ENCODE peak calls at places on chromosomes 13 and 19, in seven cellular contexts. One of them, this sample, is unnamed.

GRCh38 chr19:2841858-2842574 is 741 bp downstream of the ZNF555 start:
- DNase-seq in stimulated activated naive CD8-positive, alpha-beta T cell treated with anti-CD3 and anti-CD28 coated beads, Interleukin-15, Interleukin-2, amounts not matched to agents 100 U/mL and 50 U/mL, for 24 hours: no peak
- DNase-seq in neuronal stem cell: no peak
- DNase-seq in NCI-H1092 treated with DMSO at 0.1 percent for 48 hours: no peak
- DNase-seq in stimulated activated CD8-positive, alpha-beta memory T cell treated with anti-CD3 and anti-CD28 coated beads, Interleukin-15, amount 100 ng/mL, for 1 hour: no peak
- DNase-seq in activated CD4-positive, CD25-positive, alpha-beta regulatory T cell treated with anti-CD3 and anti-CD28 coated beads, Interleukin-2, amount 50 U/mL, for 72 hours: no peak
- DNase-seq in ACHN: no peak
- DNase-seq in this sample: no peak

GRCh38 chr19:45294291-45295029 is 28.2 kb downstream of the CKM start:
- DNase-seq in stimulated activated CD8-positive, alpha-beta memory T cell treated with anti-CD3 and anti-CD28 coated beads, Interleukin-15, amount 100 ng/mL, for 1 hour: no peak
- DNase-seq in NCI-H1092 treated with DMSO at 0.1 percent for 48 hours: no peak
- DNase-seq in ACHN: no peak
- DNase-seq in neuronal stem cell: no peak
- DNase-seq in activated CD4-positive, CD25-positive, alpha-beta regulatory T cell treated with anti-CD3 and anti-CD28 coated beads, Interleukin-2, amount 50 U/mL, for 72 hours: no peak
- DNase-seq in stimulated activated naive CD8-positive, alpha-beta T cell treated with anti-CD3 and anti-CD28 coated beads, Interleukin-15, Interleukin-2, amounts not matched to agents 100 U/mL and 50 U/mL, for 24 hours: no peak
- DNase-seq in this sample: no peak

GRCh38 chr19:763869-764268 is 13.0 kb downstream of the MISP start:
- DNase-seq in neuronal stem cell: no peak
- DNase-seq in NCI-H1092 treated with DMSO at 0.1 percent for 48 hours: no peak
- DNase-seq in stimulated activated CD8-positive, alpha-beta memory T cell treated with anti-CD3 and anti-CD28 coated beads, Interleukin-15, amount 100 ng/mL, for 1 hour: no peak
- DNase-seq in activated CD4-positive, CD25-positive, alpha-beta regulatory T cell treated with anti-CD3 and anti-CD28 coated beads, Interleukin-2, amount 50 U/mL, for 72 hours: no peak
- DNase-seq in stimulated activated naive CD8-positive, alpha-beta T cell treated with anti-CD3 and anti-CD28 coated beads, Interleukin-15, Interleukin-2, amounts not matched to agents 100 U/mL and 50 U/mL, for 24 hours: no peak
- DNase-seq in ACHN: no peak
- DNase-seq in this sample: no peak

GRCh38 chr19:18895038-18895827 is 725 bp downstream of the CERS1 start:
- DNase-seq in stimulated activated naive CD8-positive, alpha-beta T cell treated with anti-CD3 and anti-CD28 coated beads, Interleukin-15, Interleukin-2, amounts not matched to agents 100 U/mL and 50 U/mL, for 24 hours: no peak
- DNase-seq in ACHN: peak
- DNase-seq in NCI-H1092 treated with DMSO at 0.1 percent for 48 hours: peak
- DNase-seq in stimulated activated CD8-positive, alpha-beta memory T cell treated with anti-CD3 and anti-CD28 coated beads, Interleukin-15, amount 100 ng/mL, for 1 hour: no peak
- DNase-seq in activated CD4-positive, CD25-positive, alpha-beta regulatory T cell treated with anti-CD3 and anti-CD28 coated beads, Interleukin-2, amount 50 U/mL, for 72 hours: no peak
- DNase-seq in neuronal stem cell: peak
- DNase-seq in this sample: no peak

GRCh38 chr13:28337196-28338045 is 157.5 kb downstream of the FLT1 start:
- DNase-seq in ACHN: no peak
- DNase-seq in stimulated activated CD8-positive, alpha-beta memory T cell treated with anti-CD3 and anti-CD28 coated beads, Interleukin-15, amount 100 ng/mL, for 1 hour: no peak
- DNase-seq in NCI-H1092 treated with DMSO at 0.1 percent for 48 hours: no peak
- DNase-seq in neuronal stem cell: no peak
- DNase-seq in stimulated activated naive CD8-positive, alpha-beta T cell treated with anti-CD3 and anti-CD28 coated beads, Interleukin-15, Interleukin-2, amounts not matched to agents 100 U/mL and 50 U/mL, for 24 hours: no peak
- DNase-seq in activated CD4-positive, CD25-positive, alpha-beta regulatory T cell treated with anti-CD3 and anti-CD28 coated beads, Interleukin-2, amount 50 U/mL, for 72 hours: no peak
- DNase-seq in this sample: peak

GRCh38 chr13:114161644-114162532 is 17.2 kb upstream of the CFAP97D2 start:
- DNase-seq in NCI-H1092 treated with DMSO at 0.1 percent for 48 hours: peak
- DNase-seq in ACHN: no peak
- DNase-seq in neuronal stem cell: no peak
- DNase-seq in stimulated activated CD8-positive, alpha-beta memory T cell treated with anti-CD3 and anti-CD28 coated beads, Interleukin-15, amount 100 ng/mL, for 1 hour: no peak
- DNase-seq in activated CD4-positive, CD25-positive, alpha-beta regulatory T cell treated with anti-CD3 and anti-CD28 coated beads, Interleukin-2, amount 50 U/mL, for 72 hours: no peak
- DNase-seq in stimulated activated naive CD8-positive, alpha-beta T cell treated with anti-CD3 and anti-CD28 coated beads, Interleukin-15, Interleukin-2, amounts not matched to agents 100 U/mL and 50 U/mL, for 24 hours: no peak
- DNase-seq in this sample: no peak

GRCh38 chr19:52190679-52191293 is 934 bp downstream of the PPP2R1A start:
- DNase-seq in ACHN: peak
- DNase-seq in stimulated activated CD8-positive, alpha-beta memory T cell treated with anti-CD3 and anti-CD28 coated beads, Interleukin-15, amount 100 ng/mL, for 1 hour: no peak
- DNase-seq in stimulated activated naive CD8-positive, alpha-beta T cell treated with anti-CD3 and anti-CD28 coated beads, Interleukin-15, Interleukin-2, amounts not matched to agents 100 U/mL and 50 U/mL, for 24 hours: no peak
- DNase-seq in neuronal stem cell: peak
- DNase-seq in NCI-H1092 treated with DMSO at 0.1 percent for 48 hours: peak
- DNase-seq in activated CD4-positive, CD25-positive, alpha-beta regulatory T cell treated with anti-CD3 and anti-CD28 coated beads, Interleukin-2, amount 50 U/mL, for 72 hours: no peak
- DNase-seq in this sample: no peak

GRCh38 chr13:22428188-22428828 is 752.5 kb upstream of the SGCG start:
- DNase-seq in NCI-H1092 treated with DMSO at 0.1 percent for 48 hours: no peak
- DNase-seq in stimulated activated CD8-positive, alpha-beta memory T cell treated with anti-CD3 and anti-CD28 coated beads, Interleukin-15, amount 100 ng/mL, for 1 hour: no peak
- DNase-seq in activated CD4-positive, CD25-positive, alpha-beta regulatory T cell treated with anti-CD3 and anti-CD28 coated beads, Interleukin-2, amount 50 U/mL, for 72 hours: no peak
- DNase-seq in neuronal stem cell: no peak
- DNase-seq in stimulated activated naive CD8-positive, alpha-beta T cell treated with anti-CD3 and anti-CD28 coated beads, Interleukin-15, Interleukin-2, amounts not matched to agents 100 U/mL and 50 U/mL, for 24 hours: no peak
- DNase-seq in ACHN: no peak
- DNase-seq in this sample: no peak

GRCh38 chr13:109381546-109382180 is 404.7 kb downstream of the IRS2 start:
- DNase-seq in activated CD4-positive, CD25-positive, alpha-beta regulatory T cell treated with anti-CD3 and anti-CD28 coated beads, Interleukin-2, amount 50 U/mL, for 72 hours: no peak
- DNase-seq in neuronal stem cell: no peak
- DNase-seq in ACHN: no peak
- DNase-seq in NCI-H1092 treated with DMSO at 0.1 percent for 48 hours: no peak
- DNase-seq in stimulated activated CD8-positive, alpha-beta memory T cell treated with anti-CD3 and anti-CD28 coated beads, Interleukin-15, amount 100 ng/mL, for 1 hour: no peak
- DNase-seq in stimulated activated naive CD8-positive, alpha-beta T cell treated with anti-CD3 and anti-CD28 coated beads, Interleukin-15, Interleukin-2, amounts not matched to agents 100 U/mL and 50 U/mL, for 24 hours: no peak
- DNase-seq in this sample: peak

GRCh38 chr13:112821340-112822055 is 131.7 kb downstream of the ATP11A start:
- DNase-seq in activated CD4-positive, CD25-positive, alpha-beta regulatory T cell treated with anti-CD3 and anti-CD28 coated beads, Interleukin-2, amount 50 U/mL, for 72 hours: no peak
- DNase-seq in neuronal stem cell: no peak
- DNase-seq in stimulated activated CD8-positive, alpha-beta memory T cell treated with anti-CD3 and anti-CD28 coated beads, Interleukin-15, amount 100 ng/mL, for 1 hour: no peak
- DNase-seq in stimulated activated naive CD8-positive, alpha-beta T cell treated with anti-CD3 and anti-CD28 coated beads, Interleukin-15, Interleukin-2, amounts not matched to agents 100 U/mL and 50 U/mL, for 24 hours: no peak
- DNase-seq in ACHN: no peak
- DNase-seq in NCI-H1092 treated with DMSO at 0.1 percent for 48 hours: no peak
- DNase-seq in this sample: no peak

GRCh38 chr19:38975214-38975860 is at the start of gene FBXO17:
- DNase-seq in stimulated activated naive CD8-positive, alpha-beta T cell treated with anti-CD3 and anti-CD28 coated beads, Interleukin-15, Interleukin-2, amounts not matched to agents 100 U/mL and 50 U/mL, for 24 hours: no peak
- DNase-seq in activated CD4-positive, CD25-positive, alpha-beta regulatory T cell treated with anti-CD3 and anti-CD28 coated beads, Interleukin-2, amount 50 U/mL, for 72 hours: no peak
- DNase-seq in ACHN: peak
- DNase-seq in stimulated activated CD8-positive, alpha-beta memory T cell treated with anti-CD3 and anti-CD28 coated beads, Interleukin-15, amount 100 ng/mL, for 1 hour: no peak
- DNase-seq in NCI-H1092 treated with DMSO at 0.1 percent for 48 hours: no peak
- DNase-seq in neuronal stem cell: peak
- DNase-seq in this sample: no peak

This sample was measured in HFF-Myc.